ENCODE peak calls at places on chromosomes 11 and 22, in six cellular contexts. One of them, this sample, is unnamed.

GRCh38 chr11:75031771-75032549 is 43.2 kb downstream of the NEU3 start:
- DNase-seq in RWPE1: peak; percentile 55
- DNase-seq in adrenal gland: peak; percentile 84
- DNase-seq in effector memory CD4-positive, alpha-beta T cell: peak; percentile 33
- DNase-seq in astrocyte of the hippocampus: peak; percentile 72
- DNase-seq in hippocampal formation: peak; percentile 39
- DNase-seq in this sample: peak; percentile 66

GRCh38 chr11:124586247-124586860 is 16.6 kb downstream of the OR8A1 start:
- DNase-seq in adrenal gland: peak; percentile 35
- DNase-seq in astrocyte of the hippocampus: peak; percentile 83
- DNase-seq in hippocampal formation: peak; percentile 9
- DNase-seq in effector memory CD4-positive, alpha-beta T cell: peak; percentile 10
- DNase-seq in RWPE1: peak; percentile 34
- DNase-seq in this sample: peak; percentile 70

GRCh38 chr22:31530816-31531180 is 34.5 kb downstream of the SFI1 start:
- DNase-seq in effector memory CD4-positive, alpha-beta T cell: no peak
- DNase-seq in RWPE1: no peak
- DNase-seq in adrenal gland: no peak
- DNase-seq in astrocyte of the hippocampus: peak; percentile 54
- DNase-seq in hippocampal formation: no peak
- DNase-seq in this sample: no peak

GRCh38 chr11:78039391-78039918 is 16.4 kb upstream of the KCTD14 start:
- DNase-seq in RWPE1: no peak
- DNase-seq in astrocyte of the hippocampus: no peak
- DNase-seq in adrenal gland: no peak
- DNase-seq in effector memory CD4-positive, alpha-beta T cell: no peak
- DNase-seq in hippocampal formation: no peak
- DNase-seq in this sample: no peak

GRCh38 chr11:63549411-63549810 is 12.8 kb downstream of the PLAAT4 start:
- DNase-seq in adrenal gland: no peak
- DNase-seq in RWPE1: no peak
- DNase-seq in effector memory CD4-positive, alpha-beta T cell: no peak
- DNase-seq in astrocyte of the hippocampus: no peak
- DNase-seq in hippocampal formation: no peak
- DNase-seq in this sample: peak; percentile 72

GRCh38 chr11:112795142-112795815 is 165.9 kb upstream of the NCAM1 start:
- DNase-seq in effector memory CD4-positive, alpha-beta T cell: peak; percentile 7
- DNase-seq in astrocyte of the hippocampus: peak; percentile 47
- DNase-seq in hippocampal formation: no peak
- DNase-seq in adrenal gland: no peak
- DNase-seq in RWPE1: peak; percentile 70
- DNase-seq in this sample: peak; percentile 38

GRCh38 chr22:17706451-17706900 is 67.8 kb downstream of the BID start:
- DNase-seq in hippocampal formation: peak; percentile 37
- DNase-seq in effector memory CD4-positive, alpha-beta T cell: no peak
- DNase-seq in adrenal gland: peak; percentile 85
- DNase-seq in RWPE1: peak; percentile 86
- DNase-seq in astrocyte of the hippocampus: peak; percentile 91
- DNase-seq in this sample: peak; percentile 86

GRCh38 chr11:86673872-86674750 is 1.7 kb upstream of the ME3 start:
- DNase-seq in astrocyte of the hippocampus: no peak
- DNase-seq in RWPE1: no peak
- DNase-seq in adrenal gland: no peak
- DNase-seq in hippocampal formation: no peak
- DNase-seq in effector memory CD4-positive, alpha-beta T cell: no peak
- DNase-seq in this sample: no peak

GRCh38 chr22:38494939-38495338 is 11.2 kb downstream of the DDX17 start:
- DNase-seq in RWPE1: no peak
- DNase-seq in adrenal gland: no peak
- DNase-seq in astrocyte of the hippocampus: no peak
- DNase-seq in effector memory CD4-positive, alpha-beta T cell: no peak
- DNase-seq in hippocampal formation: no peak
- DNase-seq in this sample: no peak

GRCh38 chr11:39651857-39652461 is 1807.5 kb downstream of the LRRC4C start:
- DNase-seq in hippocampal formation: no peak
- DNase-seq in effector memory CD4-positive, alpha-beta T cell: no peak
- DNase-seq in astrocyte of the hippocampus: no peak
- DNase-seq in adrenal gland: no peak
- DNase-seq in RWPE1: no peak
- DNase-seq in this sample: no peak

GRCh38 chr22:45758603-45759002 is 87.0 kb downstream of the ATXN10 start:
- DNase-seq in effector memory CD4-positive, alpha-beta T cell: no peak
- DNase-seq in astrocyte of the hippocampus: no peak
- DNase-seq in hippocampal formation: no peak
- DNase-seq in adrenal gland: no peak
- DNase-seq in RWPE1: no peak
- DNase-seq in this sample: no peak

GRCh38 chr11:45301537-45302246 is 15.6 kb upstream of the SYT13 start:
- DNase-seq in RWPE1: no peak
- DNase-seq in astrocyte of the hippocampus: no peak
- DNase-seq in hippocampal formation: no peak
- DNase-seq in effector memory CD4-positive, alpha-beta T cell: no peak
- DNase-seq in adrenal gland: no peak
- DNase-seq in this sample: no peak

GRCh38 chr11:67023957-67024353 is 1.0 kb downstream of the SYT12 start:
- DNase-seq in effector memory CD4-positive, alpha-beta T cell: no peak
- DNase-seq in RWPE1: no peak
- DNase-seq in hippocampal formation: no peak
- DNase-seq in adrenal gland: no peak
- DNase-seq in astrocyte of the hippocampus: no peak
- DNase-seq in this sample: no peak

GRCh38 chr22:47748887-47749286 is 986.4 kb downstream of the TBC1D22A start:
- DNase-seq in effector memory CD4-positive, alpha-beta T cell: no peak
- DNase-seq in hippocampal formation: no peak
- DNase-seq in adrenal gland: no peak
- DNase-seq in RWPE1: no peak
- DNase-seq in astrocyte of the hippocampus: no peak
- DNase-seq in this sample: no peak

GRCh38 chr11:118872403-118872821 is 11.3 kb upstream of the CXCR5 start:
- DNase-seq in adrenal gland: no peak
- DNase-seq in astrocyte of the hippocampus: no peak
- DNase-seq in hippocampal formation: no peak
- DNase-seq in RWPE1: no peak
- DNase-seq in effector memory CD4-positive, alpha-beta T cell: peak; percentile 51
- DNase-seq in this sample: no peak

GRCh38 chr11:129790131-129790530 is 25.5 kb upstream of the TMEM45B start:
- DNase-seq in astrocyte of the hippocampus: no peak
- DNase-seq in RWPE1: no peak
- DNase-seq in effector memory CD4-positive, alpha-beta T cell: no peak
- DNase-seq in hippocampal formation: no peak
- DNase-seq in adrenal gland: no peak
- DNase-seq in this sample: no peak

GRCh38 chr11:111456859-111457730 is 55.1 kb downstream of the BTG4 start:
- DNase-seq in hippocampal formation: no peak
- DNase-seq in effector memory CD4-positive, alpha-beta T cell: no peak
- DNase-seq in astrocyte of the hippocampus: no peak
- DNase-seq in RWPE1: no peak
- DNase-seq in adrenal gland: no peak
- DNase-seq in this sample: no peak

GRCh38 chr11:116874251-116874650 is 36.8 kb upstream of the APOA1 start:
- DNase-seq in adrenal gland: peak; percentile 27
- DNase-seq in effector memory CD4-positive, alpha-beta T cell: no peak
- DNase-seq in astrocyte of the hippocampus: no peak
- DNase-seq in RWPE1: no peak
- DNase-seq in hippocampal formation: no peak
- DNase-seq in this sample: no peak

GRCh38 chr22:35620624-35621245 is 3.6 kb upstream of the MB start:
- DNase-seq in adrenal gland: no peak
- DNase-seq in RWPE1: no peak
- DNase-seq in hippocampal formation: no peak
- DNase-seq in effector memory CD4-positive, alpha-beta T cell: no peak
- DNase-seq in astrocyte of the hippocampus: peak; percentile 47
- DNase-seq in this sample: peak; percentile 28